ENCODE peak calls at places on chromosome 9, in nine cellular contexts. G, L, I, M, J, T, B, R and O are unnamed samples.

GRCh38 chr9:78030553-78031270 is 899 bp downstream of the GNAQ start:
- DNase-seq in G (no peak), L (peak; percentile 36), I (peak; percentile 49), M (peak; percentile 67), J (peak; percentile 59), T (peak; percentile 83), B (peak; percentile 91), R (peak; percentile 74), O (peak; percentile 48)

GRCh38 chr9:116572095-116572748 is 114.9 kb upstream of the TRIM32 start:
- DNase-seq in G (peak; percentile 33), L (peak; percentile 4), I (peak; percentile 94), M (peak; percentile 33), J (peak; percentile 90), T (peak; percentile 95), B (peak; percentile 79), R (peak; percentile 82), O (peak; percentile 54)

GRCh38 chr9:137167113-137167751 is 2.6 kb downstream of the LRRC26 start:
- DNase-seq in G (no peak), L (no peak), I (no peak), M (no peak), J (no peak), T (no peak), B (peak; percentile 56), R (no peak), O (no peak)

GRCh38 chr9:32551491-32552049 is 557 bp upstream of the SMIM27 start:
- DNase-seq in G (peak; percentile 7), L (peak; percentile 14), I (peak; percentile 52), M (peak; percentile 51), J (no peak), T (no peak), B (peak; percentile 72), R (peak; percentile 57), O (peak; percentile 19)

GRCh38 chr9:135804588-135805421 is 102.5 kb downstream of the CAMSAP1 start:
- DNase-seq in G (no peak), L (no peak), I (peak; percentile 11), M (no peak), J (no peak), T (peak; percentile 66), B (peak; percentile 47), R (no peak), O (no peak)

GRCh38 chr9:18542837-18543405 is 69.0 kb downstream of the ADAMTSL1 start:
- DNase-seq in G (no peak), L (no peak), I (no peak), M (no peak), J (no peak), T (no peak), B (no peak), R (no peak), O (no peak)

GRCh38 chr9:6779417-6780241 is 21.9 kb downstream of the KDM4C start:
- DNase-seq in G (no peak), L (no peak), I (peak; percentile 55), M (no peak), J (no peak), T (no peak), B (peak; percentile 77), R (peak; percentile 28), O (no peak)

GRCh38 chr9:78470741-78471140 is 173.8 kb downstream of the PSAT1 start:
- DNase-seq in G (no peak), L (no peak), I (no peak), M (no peak), J (no peak), T (no peak), B (no peak), R (no peak), O (no peak)

GRCh38 chr9:74412236-74412979 is 84.7 kb upstream of the RORB start:
- DNase-seq in G (no peak), L (no peak), I (no peak), M (no peak), J (no peak), T (no peak), B (no peak), R (no peak), O (no peak)

GRCh38 chr9:98727428-98727827 is 18.7 kb upstream of the GABBR2 start:
- DNase-seq in G (no peak), L (no peak), I (no peak), M (no peak), J (no peak), T (no peak), B (no peak), R (no peak), O (no peak)

GRCh38 chr9:123724211-123724831 is 205.6 kb downstream of the DENND1A start:
- DNase-seq in G (no peak), L (no peak), I (peak; percentile 82), M (no peak), J (no peak), T (no peak), B (peak; percentile 52), R (peak; percentile 17), O (peak; percentile 11)

GRCh38 chr9:109052416-109052815 is 39.1 kb upstream of the CTNNAL1 start:
- DNase-seq in G (no peak), L (no peak), I (peak; percentile 71), M (no peak), J (no peak), T (no peak), B (no peak), R (no peak), O (no peak)

GRCh38 chr9:123727332-123727731 is 202.6 kb downstream of the DENND1A start:
- DNase-seq in G (peak; percentile 4), L (no peak), I (peak; percentile 15), M (no peak), J (no peak), T (no peak), B (no peak), R (no peak), O (no peak)

GRCh38 chr9:134301387-134302129 is 24.7 kb upstream of the RXRA start:
- DNase-seq in G (no peak), L (peak; percentile 57), I (no peak), M (peak; percentile 65), J (no peak), T (peak; percentile 37), B (peak; percentile 19), R (no peak), O (no peak)

GRCh38 chr9:36401179-36401740 is 1.2 kb upstream of the RNF38 start:
- DNase-seq in G (peak; percentile 44), L (no peak), I (peak; percentile 81), M (no peak), J (no peak), T (no peak), B (no peak), R (no peak), O (peak; percentile 89)

GRCh38 chr9:88533951-88534455 is 975 bp upstream of the NXNL2 start:
- DNase-seq in G (no peak), L (no peak), I (peak; percentile 45), M (no peak), J (no peak), T (peak; percentile 83), B (peak; percentile 77), R (peak; percentile 68), O (no peak)

GRCh38 chr9:127158995-127159801 is 36.8 kb upstream of the ANGPTL2 start:
- DNase-seq in G (peak; percentile 35), L (no peak), I (peak; percentile 93), M (no peak), J (peak; percentile 45), T (peak; percentile 84), B (peak; percentile 90), R (peak; percentile 58), O (peak; percentile 49)

GRCh38 chr9:69326261-69326660 is 1.2 kb downstream of the ENTREP1 start:
- DNase-seq in G (no peak), L (no peak), I (no peak), M (no peak), J (no peak), T (no peak), B (peak; percentile 19), R (no peak), O (no peak)

GRCh38 chr9:99419099-99419498 is 197.0 kb downstream of the SEC61B start:
- DNase-seq in G (no peak), L (no peak), I (peak; percentile 35), M (no peak), J (no peak), T (no peak), B (peak; percentile 32), R (peak; percentile 19), O (no peak)

GRCh38 chr9:134503301-134504105 is 138.1 kb upstream of the COL5A1 start:
- DNase-seq in G (no peak), L (no peak), I (no peak), M (no peak), J (no peak), T (peak; percentile 59), B (no peak), R (no peak), O (no peak)

GRCh38 chr9:137215196-137215986 is 6.6 kb downstream of the RNF208 start:
- DNase-seq in G (no peak), L (no peak), I (no peak), M (no peak), J (no peak), T (no peak), B (no peak), R (no peak), O (no peak)

GRCh38 chr9:17807670-17808282 is 228.9 kb downstream of the SH3GL2 start:
- DNase-seq in G (no peak), L (no peak), I (no peak), M (no peak), J (no peak), T (no peak), B (peak; percentile 99), R (no peak), O (no peak)